ENCODE peak calls at places on chromosomes 3 and 15, in seven cellular contexts. R, L, F, K, W, E and J are unnamed samples.

GRCh38 chr3:56682458-56683121 is 475 bp downstream of the TASOR start:
- DNase-seq in R (peak), F (peak), W (peak), L (peak), K (peak), E (peak), J (peak)

GRCh38 chr3:172811099-172811498 is 60.6 kb downstream of the ECT2 start:
- DNase-seq in K (no peak), W (no peak), F (no peak), R (no peak), L (no peak), E (no peak), J (no peak)

GRCh38 chr15:78242128-78242527 is 7.8 kb upstream of the ACSBG1 start:
- DNase-seq in F (no peak), K (no peak), E (peak), R (no peak), L (no peak), W (no peak), J (no peak)

GRCh38 chr3:118936811-118937210 is 97.8 kb downstream of the IGSF11 start:
- DNase-seq in L (no peak), R (no peak), F (no peak), W (no peak), E (no peak), K (no peak), J (no peak)

GRCh38 chr15:71730277-71731144 is 79.8 kb upstream of the NR2E3 start:
- DNase-seq in K (peak), R (peak), F (peak), L (peak), E (peak), W (peak), J (peak)

GRCh38 chr3:94440767-94441493 is 378.1 kb downstream of the NSUN3 start:
- DNase-seq in F (no peak), E (peak), L (no peak), W (peak), R (no peak), K (peak), J (no peak)

GRCh38 chr3:8757551-8758518 is 11.6 kb downstream of the OXTR start:
- DNase-seq in E (peak), W (peak), L (no peak), K (peak), F (no peak), R (no peak), J (peak)

GRCh38 chr15:60212536-60212935 is 185.2 kb downstream of the ANXA2 start:
- DNase-seq in K (no peak), R (no peak), W (peak), F (no peak), E (peak), L (no peak), J (peak)

GRCh38 chr3:133828576-133829309 is 23.1 kb downstream of the SRPRB start:
- DNase-seq in F (no peak), K (no peak), E (no peak), R (no peak), L (no peak), W (no peak), J (no peak)

GRCh38 chr3:136146981-136147729 is 49.0 kb downstream of the MSL2 start:
- DNase-seq in L (no peak), R (no peak), F (no peak), W (peak), K (no peak), E (no peak), J (no peak)

GRCh38 chr15:66231421-66232266 is 21.9 kb downstream of the MEGF11 start:
- DNase-seq in F (no peak), W (peak), L (peak), E (peak), R (no peak), K (no peak), J (no peak)

GRCh38 chr3:56758539-56758981 is 43.2 kb downstream of the ARHGEF3 start:
- DNase-seq in R (peak), K (peak), F (no peak), W (peak), E (peak), L (no peak), J (peak)

GRCh38 chr15:35752134-35752466 is 206.1 kb upstream of the DPH6 start:
- DNase-seq in K (no peak), R (no peak), W (no peak), L (no peak), E (no peak), F (no peak), J (no peak)

GRCh38 chr3:53956591-53956990 is 64.9 kb upstream of the SELENOK start:
- DNase-seq in K (no peak), W (no peak), R (no peak), E (no peak), F (no peak), L (no peak), J (no peak)

GRCh38 chr15:42144841-42145375 is 11.5 kb downstream of the PLA2G4F start:
- DNase-seq in L (no peak), R (no peak), K (no peak), F (no peak), W (no peak), E (no peak), J (no peak)

GRCh38 chr3:13107661-13108060 is 34.4 kb upstream of the IQSEC1 start:
- DNase-seq in L (no peak), W (no peak), F (no peak), K (no peak), E (no peak), R (no peak), J (no peak)

GRCh38 chr15:79916424-79916823 is 19.6 kb upstream of the MTHFS start:
- DNase-seq in E (no peak), W (no peak), R (no peak), F (no peak), K (no peak), L (no peak), J (no peak)

GRCh38 chr3:177441813-177442646 is 244.7 kb upstream of the TBL1XR1 start:
- DNase-seq in L (no peak), W (peak), K (no peak), E (no peak), F (no peak), R (no peak), J (no peak)

GRCh38 chr3:138935864-138936762 is 10.8 kb downstream of the FOXL2 start:
- DNase-seq in R (peak), E (peak), W (peak), K (peak), L (peak), F (peak), J (peak)

GRCh38 chr15:88262064-88262463 is 5.5 kb upstream of the NTRK3 start:
- DNase-seq in W (peak), R (no peak), F (no peak), K (no peak), L (no peak), E (no peak), J (no peak)

GRCh38 chr15:94412979-94413741 is 181.8 kb downstream of the MCTP2 start:
- DNase-seq in W (peak), K (peak), R (no peak), L (peak), E (peak), F (no peak), J (peak)

GRCh38 chr3:90184861-90185260 is 1077.4 kb downstream of the EPHA3 start:
- DNase-seq in L (no peak), K (peak), W (peak), R (no peak), F (no peak), E (peak), J (peak)

GRCh38 chr3:151169262-151169661 is 33.8 kb downstream of the GPR171 start:
- DNase-seq in R (peak), K (peak), E (no peak), F (no peak), W (no peak), L (no peak), J (no peak)

GRCh38 chr3:161927131-161927530 is 430.5 kb downstream of the OTOL1 start:
- DNase-seq in R (no peak), F (no peak), L (no peak), E (peak), W (no peak), K (no peak), J (no peak)

GRCh38 chr15:49830411-49830810 is 209.6 kb downstream of the DTWD1 start:
- DNase-seq in E (peak), R (no peak), W (no peak), L (no peak), K (peak), F (no peak), J (no peak)

GRCh38 chr3:13786811-13787210 is 93.1 kb downstream of the WNT7A start:
- DNase-seq in W (no peak), F (no peak), E (no peak), R (no peak), L (no peak), K (no peak), J (no peak)

GRCh38 chr15:90647326-90647725 is 69.8 kb upstream of the BLM start:
- DNase-seq in E (no peak), K (no peak), W (no peak), R (no peak), F (no peak), L (no peak), J (no peak)

GRCh38 chr3:145776782-145777408 is 384.1 kb downstream of the PLOD2 start:
- DNase-seq in F (no peak), E (peak), W (peak), K (peak), R (no peak), L (peak), J (peak)

GRCh38 chr3:48919215-48920138 is 835 bp downstream of the ARIH2 start:
- DNase-seq in L (peak), F (peak), W (peak), K (peak), E (peak), R (peak), J (no peak)

GRCh38 chr3:58899159-58899952 is 150.5 kb downstream of the CFAP20DC start:
- DNase-seq in K (no peak), R (no peak), L (no peak), W (peak), F (no peak), E (peak), J (no peak)

GRCh38 chr3:54873059-54873695 is 54.7 kb downstream of the LRTM1 start:
- DNase-seq in R (no peak), K (peak), E (peak), F (no peak), W (no peak), L (no peak), J (no peak)

GRCh38 chr3:47406762-47407149 is 25.9 kb downstream of the PTPN23 start:
- DNase-seq in L (no peak), R (no peak), W (no peak), F (no peak), K (no peak), E (no peak), J (no peak)

GRCh38 chr3:158789592-158789991 is 12.3 kb upstream of the MFSD1 start:
- DNase-seq in F (no peak), W (peak), L (no peak), R (no peak), K (peak), E (peak), J (no peak)